ENCODE peak calls at places on chromosomes 7 and 10, in eight cellular contexts. S is cardiac fibroblast, H is H1, Q is fibroblast of the conjunctiva, C is H54, O is body of pancreas, K is neural crest cell, U is posterior cingulate gyrus. D is an unnamed sample.

GRCh38 chr10:6220418-6221191 is 17.9 kb downstream of the PFKFB3 start:
- DNase-seq in K (no peak), O (no peak), S (no peak), U (peak), C (no peak), Q (no peak), H (no peak), D (no peak)

GRCh38 chr7:116786791-116787443 is 75.5 kb upstream of the CAPZA2 start:
- DNase-seq in O (no peak), H (no peak), Q (no peak), C (no peak), S (peak), U (no peak), K (no peak), D (peak)

GRCh38 chr7:47508389-47509380 is 73.2 kb downstream of the TNS3 start:
- DNase-seq in U (peak), H (no peak), Q (no peak), O (no peak), S (no peak), K (no peak), C (no peak), D (no peak)

GRCh38 chr7:111089822-111090426 is 1.0 kb upstream of the LRRN3 start:
- DNase-seq in U (no peak), O (no peak), H (no peak), K (no peak), C (no peak), S (peak), Q (peak), D (peak)

GRCh38 chr7:158613481-158613880 is 25.9 kb upstream of the PTPRN2 start:
- DNase-seq in O (no peak), Q (no peak), C (no peak), U (no peak), S (peak), K (no peak), H (no peak), D (no peak)

GRCh38 chr7:45479781-45480180 is 94.4 kb upstream of the ADCY1 start:
- DNase-seq in H (no peak), O (no peak), K (no peak), S (no peak), C (no peak), U (no peak), Q (no peak), D (no peak)

GRCh38 chr7:31061185-31061584 is 9.1 kb downstream of the ADCYAP1R1 start:
- DNase-seq in C (no peak), O (no peak), Q (no peak), U (no peak), K (no peak), H (peak), S (no peak), D (no peak)

GRCh38 chr7:118626739-118627138 is 402.2 kb downstream of the ANKRD7 start:
- DNase-seq in U (no peak), Q (no peak), C (no peak), S (no peak), K (no peak), O (no peak), H (no peak), D (no peak)

GRCh38 chr10:85138046-85138445 is 809.7 kb downstream of the CCSER2 start:
- DNase-seq in Q (no peak), C (no peak), H (no peak), K (no peak), S (no peak), O (no peak), U (no peak), D (no peak)

GRCh38 chr7:29375641-29376562 is 181.3 kb downstream of the CHN2 start:
- DNase-seq in C (no peak), K (no peak), O (peak), H (no peak), U (no peak), Q (peak), S (no peak), D (peak)

GRCh38 chr7:44291733-44292395 is 33.5 kb downstream of the CAMK2B start:
- DNase-seq in K (no peak), U (peak), Q (no peak), O (no peak), S (peak), C (no peak), H (no peak), D (no peak)

GRCh38 chr10:68871105-68871711 is 29.9 kb upstream of the DDX50 start:
- DNase-seq in H (no peak), O (no peak), K (no peak), C (no peak), Q (no peak), U (no peak), S (peak), D (peak)

GRCh38 chr7:2771274-2771711 is 72.8 kb downstream of the GNA12 start:
- DNase-seq in Q (no peak), O (no peak), C (no peak), H (no peak), S (peak), K (no peak), U (no peak), D (no peak)

GRCh38 chr7:148540041-148540738 is 50.4 kb upstream of the C7orf33 start:
- DNase-seq in S (peak), K (no peak), O (no peak), U (peak), H (no peak), C (peak), Q (peak), D (no peak)

GRCh38 chr7:71851776-71852548 is 560.2 kb downstream of the CALN1 start:
- DNase-seq in O (no peak), Q (no peak), K (no peak), S (no peak), H (no peak), C (no peak), U (no peak), D (no peak)

GRCh38 chr7:48424731-48425130 is 253.5 kb downstream of the ABCA13 start:
- DNase-seq in U (no peak), O (no peak), H (no peak), S (no peak), K (no peak), Q (no peak), C (no peak), D (peak)

GRCh38 chr7:131502810-131503545 is 53.5 kb downstream of the PODXL start:
- DNase-seq in U (no peak), K (no peak), O (no peak), H (no peak), Q (peak), S (peak), C (no peak), D (no peak)

GRCh38 chr7:127667017-127667670 is 15.2 kb downstream of the SND1 start:
- DNase-seq in U (no peak), C (peak), H (no peak), O (no peak), S (peak), Q (no peak), K (no peak), D (no peak)

GRCh38 chr10:91974960-91975359 is 51.4 kb downstream of the BTAF1 start:
- DNase-seq in Q (peak), K (no peak), O (no peak), C (peak), H (no peak), S (peak), U (no peak), D (no peak)

GRCh38 chr7:104967088-104967487 is 46.9 kb upstream of the KMT2E start:
- DNase-seq in H (no peak), K (no peak), S (peak), C (no peak), Q (no peak), O (no peak), U (no peak), D (no peak)

GRCh38 chr10:78319371-78319770 is 285.7 kb downstream of the RPS24 start:
- DNase-seq in U (peak), O (no peak), S (no peak), H (no peak), C (no peak), Q (no peak), K (no peak), D (no peak)

GRCh38 chr7:150909192-150909591 is 56.9 kb downstream of the AOC1 start:
- DNase-seq in K (no peak), S (no peak), C (no peak), H (no peak), O (no peak), Q (no peak), U (no peak), D (peak)

GRCh38 chr10:3754727-3755439 is 30.1 kb downstream of the KLF6 start:
- DNase-seq in K (no peak), O (no peak), Q (no peak), S (peak), C (peak), H (no peak), U (no peak), D (peak)